ENCODE peak calls at places on chromosomes 16 and 17, in eight cellular contexts. One of them, this sample, is unnamed.

GRCh38 chr17:41500131-41500911 is 5.1 kb downstream of the KRT13 start:
- DNase-seq in hepatic stellate cell: peak
- DNase-seq in glutamatergic neuron: no peak
- DNase-seq in pulmonary artery endothelial cell: peak
- DNase-seq in GM04503: no peak
- DNase-seq in cardiac fibroblast: peak
- DNase-seq in activated naive CD8-positive, alpha-beta T cell treated with anti-CD3 and anti-CD28 coated beads, Interleukin-2, amount 10 ng/mL, durations not matched to agents 7 days and 5 days: no peak
- DNase-seq in AG20443: peak
- DNase-seq in this sample: peak

GRCh38 chr16:84514295-84514873 is 9.9 kb upstream of the MEAK7 start:
- DNase-seq in hepatic stellate cell: no peak
- DNase-seq in glutamatergic neuron: no peak
- DNase-seq in pulmonary artery endothelial cell: no peak
- DNase-seq in GM04503: no peak
- DNase-seq in cardiac fibroblast: no peak
- DNase-seq in activated naive CD8-positive, alpha-beta T cell treated with anti-CD3 and anti-CD28 coated beads, Interleukin-2, amount 10 ng/mL, durations not matched to agents 7 days and 5 days: no peak
- DNase-seq in AG20443: no peak
- DNase-seq in this sample: no peak

GRCh38 chr16:46930861-46931260 is 42.6 kb downstream of the DNAJA2 start:
- DNase-seq in hepatic stellate cell: no peak
- DNase-seq in glutamatergic neuron: no peak
- DNase-seq in pulmonary artery endothelial cell: no peak
- DNase-seq in GM04503: no peak
- DNase-seq in cardiac fibroblast: no peak
- DNase-seq in activated naive CD8-positive, alpha-beta T cell treated with anti-CD3 and anti-CD28 coated beads, Interleukin-2, amount 10 ng/mL, durations not matched to agents 7 days and 5 days: no peak
- DNase-seq in AG20443: no peak
- DNase-seq in this sample: no peak

GRCh38 chr17:77313831-77314230 is 173.1 kb downstream of the SEC14L1 start:
- DNase-seq in hepatic stellate cell: no peak
- DNase-seq in glutamatergic neuron: peak
- DNase-seq in pulmonary artery endothelial cell: no peak
- DNase-seq in GM04503: no peak
- DNase-seq in cardiac fibroblast: no peak
- DNase-seq in activated naive CD8-positive, alpha-beta T cell treated with anti-CD3 and anti-CD28 coated beads, Interleukin-2, amount 10 ng/mL, durations not matched to agents 7 days and 5 days: no peak
- DNase-seq in AG20443: no peak
- DNase-seq in this sample: no peak

GRCh38 chr16:73993878-73994277 is 302.7 kb upstream of the PSMD7 start:
- DNase-seq in hepatic stellate cell: no peak
- DNase-seq in glutamatergic neuron: no peak
- DNase-seq in pulmonary artery endothelial cell: no peak
- DNase-seq in GM04503: no peak
- DNase-seq in cardiac fibroblast: no peak
- DNase-seq in activated naive CD8-positive, alpha-beta T cell treated with anti-CD3 and anti-CD28 coated beads, Interleukin-2, amount 10 ng/mL, durations not matched to agents 7 days and 5 days: no peak
- DNase-seq in AG20443: no peak
- DNase-seq in this sample: no peak

GRCh38 chr16:85936761-85937343 is 37.9 kb downstream of the IRF8 start:
- DNase-seq in hepatic stellate cell: no peak
- DNase-seq in glutamatergic neuron: no peak
- DNase-seq in pulmonary artery endothelial cell: no peak
- DNase-seq in GM04503: no peak
- DNase-seq in cardiac fibroblast: no peak
- DNase-seq in activated naive CD8-positive, alpha-beta T cell treated with anti-CD3 and anti-CD28 coated beads, Interleukin-2, amount 10 ng/mL, durations not matched to agents 7 days and 5 days: no peak
- DNase-seq in AG20443: no peak
- DNase-seq in this sample: no peak

GRCh38 chr17:1074886-1075665 is 78.1 kb downstream of the TIMM22 start:
- DNase-seq in hepatic stellate cell: no peak
- DNase-seq in glutamatergic neuron: no peak
- DNase-seq in pulmonary artery endothelial cell: no peak
- DNase-seq in GM04503: no peak
- DNase-seq in cardiac fibroblast: no peak
- DNase-seq in activated naive CD8-positive, alpha-beta T cell treated with anti-CD3 and anti-CD28 coated beads, Interleukin-2, amount 10 ng/mL, durations not matched to agents 7 days and 5 days: no peak
- DNase-seq in AG20443: no peak
- DNase-seq in this sample: no peak

GRCh38 chr16:87806246-87806607 is 40.4 kb upstream of the KLHDC4 start:
- DNase-seq in hepatic stellate cell: peak
- DNase-seq in glutamatergic neuron: no peak
- DNase-seq in pulmonary artery endothelial cell: no peak
- DNase-seq in GM04503: no peak
- DNase-seq in cardiac fibroblast: peak
- DNase-seq in activated naive CD8-positive, alpha-beta T cell treated with anti-CD3 and anti-CD28 coated beads, Interleukin-2, amount 10 ng/mL, durations not matched to agents 7 days and 5 days: no peak
- DNase-seq in AG20443: peak
- DNase-seq in this sample: no peak

GRCh38 chr17:7323731-7324437 is 5.3 kb downstream of the NEURL4 start:
- DNase-seq in hepatic stellate cell: peak
- DNase-seq in glutamatergic neuron: peak
- DNase-seq in pulmonary artery endothelial cell: no peak
- DNase-seq in GM04503: no peak
- DNase-seq in cardiac fibroblast: peak
- DNase-seq in activated naive CD8-positive, alpha-beta T cell treated with anti-CD3 and anti-CD28 coated beads, Interleukin-2, amount 10 ng/mL, durations not matched to agents 7 days and 5 days: peak
- DNase-seq in AG20443: peak
- DNase-seq in this sample: peak

GRCh38 chr17:7309628-7310027 is 2.2 kb downstream of the EIF5A start:
- DNase-seq in hepatic stellate cell: no peak
- DNase-seq in glutamatergic neuron: no peak
- DNase-seq in pulmonary artery endothelial cell: no peak
- DNase-seq in GM04503: no peak
- DNase-seq in cardiac fibroblast: no peak
- DNase-seq in activated naive CD8-positive, alpha-beta T cell treated with anti-CD3 and anti-CD28 coated beads, Interleukin-2, amount 10 ng/mL, durations not matched to agents 7 days and 5 days: no peak
- DNase-seq in AG20443: no peak
- DNase-seq in this sample: no peak

GRCh38 chr16:30953511-30954124 is 3.9 kb upstream of the SETD1A start:
- DNase-seq in hepatic stellate cell: peak
- DNase-seq in glutamatergic neuron: peak
- DNase-seq in pulmonary artery endothelial cell: no peak
- DNase-seq in GM04503: no peak
- DNase-seq in cardiac fibroblast: peak
- DNase-seq in activated naive CD8-positive, alpha-beta T cell treated with anti-CD3 and anti-CD28 coated beads, Interleukin-2, amount 10 ng/mL, durations not matched to agents 7 days and 5 days: peak
- DNase-seq in AG20443: peak
- DNase-seq in this sample: peak

GRCh38 chr16:46736695-46737094 is 11.4 kb downstream of the MYLK3 start:
- DNase-seq in hepatic stellate cell: peak
- DNase-seq in glutamatergic neuron: no peak
- DNase-seq in pulmonary artery endothelial cell: no peak
- DNase-seq in GM04503: no peak
- DNase-seq in cardiac fibroblast: peak
- DNase-seq in activated naive CD8-positive, alpha-beta T cell treated with anti-CD3 and anti-CD28 coated beads, Interleukin-2, amount 10 ng/mL, durations not matched to agents 7 days and 5 days: no peak
- DNase-seq in AG20443: peak
- DNase-seq in this sample: no peak

GRCh38 chr17:350706-351435 is 1.7 kb downstream of the RPH3AL start:
- DNase-seq in hepatic stellate cell: peak
- DNase-seq in glutamatergic neuron: no peak
- DNase-seq in pulmonary artery endothelial cell: peak
- DNase-seq in GM04503: peak
- DNase-seq in cardiac fibroblast: peak
- DNase-seq in activated naive CD8-positive, alpha-beta T cell treated with anti-CD3 and anti-CD28 coated beads, Interleukin-2, amount 10 ng/mL, durations not matched to agents 7 days and 5 days: no peak
- DNase-seq in AG20443: peak
- DNase-seq in this sample: no peak

GRCh38 chr17:61574542-61575351 is 16.3 kb downstream of the NACA2 start:
- DNase-seq in hepatic stellate cell: peak
- DNase-seq in glutamatergic neuron: peak
- DNase-seq in pulmonary artery endothelial cell: no peak
- DNase-seq in GM04503: no peak
- DNase-seq in cardiac fibroblast: peak
- DNase-seq in activated naive CD8-positive, alpha-beta T cell treated with anti-CD3 and anti-CD28 coated beads, Interleukin-2, amount 10 ng/mL, durations not matched to agents 7 days and 5 days: no peak
- DNase-seq in AG20443: peak
- DNase-seq in this sample: no peak

GRCh38 chr17:77200711-77201110 is 59.9 kb downstream of the SEC14L1 start:
- DNase-seq in hepatic stellate cell: no peak
- DNase-seq in glutamatergic neuron: no peak
- DNase-seq in pulmonary artery endothelial cell: peak
- DNase-seq in GM04503: no peak
- DNase-seq in cardiac fibroblast: peak
- DNase-seq in activated naive CD8-positive, alpha-beta T cell treated with anti-CD3 and anti-CD28 coated beads, Interleukin-2, amount 10 ng/mL, durations not matched to agents 7 days and 5 days: no peak
- DNase-seq in AG20443: no peak
- DNase-seq in this sample: peak

GRCh38 chr17:2709173-2709661 is 2.3 kb downstream of the CLUH start:
- DNase-seq in hepatic stellate cell: no peak
- DNase-seq in glutamatergic neuron: no peak
- DNase-seq in pulmonary artery endothelial cell: no peak
- DNase-seq in GM04503: no peak
- DNase-seq in cardiac fibroblast: no peak
- DNase-seq in activated naive CD8-positive, alpha-beta T cell treated with anti-CD3 and anti-CD28 coated beads, Interleukin-2, amount 10 ng/mL, durations not matched to agents 7 days and 5 days: no peak
- DNase-seq in AG20443: peak
- DNase-seq in this sample: peak

GRCh38 chr17:30323262-30323894 is 10.5 kb downstream of the TMIGD1 start:
- DNase-seq in hepatic stellate cell: no peak
- DNase-seq in glutamatergic neuron: no peak
- DNase-seq in pulmonary artery endothelial cell: no peak
- DNase-seq in GM04503: no peak
- DNase-seq in cardiac fibroblast: no peak
- DNase-seq in activated naive CD8-positive, alpha-beta T cell treated with anti-CD3 and anti-CD28 coated beads, Interleukin-2, amount 10 ng/mL, durations not matched to agents 7 days and 5 days: no peak
- DNase-seq in AG20443: no peak
- DNase-seq in this sample: peak

GRCh38 chr17:79800325-79801155 is 3.7 kb upstream of the CBX8 start:
- DNase-seq in hepatic stellate cell: no peak
- DNase-seq in glutamatergic neuron: peak
- DNase-seq in pulmonary artery endothelial cell: no peak
- DNase-seq in GM04503: no peak
- DNase-seq in cardiac fibroblast: peak
- DNase-seq in activated naive CD8-positive, alpha-beta T cell treated with anti-CD3 and anti-CD28 coated beads, Interleukin-2, amount 10 ng/mL, durations not matched to agents 7 days and 5 days: peak
- DNase-seq in AG20443: peak
- DNase-seq in this sample: peak

GRCh38 chr16:85163278-85164112 is 51.2 kb upstream of the CIBAR2 start:
- DNase-seq in hepatic stellate cell: no peak
- DNase-seq in glutamatergic neuron: no peak
- DNase-seq in pulmonary artery endothelial cell: no peak
- DNase-seq in GM04503: no peak
- DNase-seq in cardiac fibroblast: no peak
- DNase-seq in activated naive CD8-positive, alpha-beta T cell treated with anti-CD3 and anti-CD28 coated beads, Interleukin-2, amount 10 ng/mL, durations not matched to agents 7 days and 5 days: no peak
- DNase-seq in AG20443: no peak
- DNase-seq in this sample: no peak

GRCh38 chr17:8954339-8954738 is 11.2 kb downstream of the PIK3R5 start:
- DNase-seq in hepatic stellate cell: no peak
- DNase-seq in glutamatergic neuron: no peak
- DNase-seq in pulmonary artery endothelial cell: no peak
- DNase-seq in GM04503: no peak
- DNase-seq in cardiac fibroblast: no peak
- DNase-seq in activated naive CD8-positive, alpha-beta T cell treated with anti-CD3 and anti-CD28 coated beads, Interleukin-2, amount 10 ng/mL, durations not matched to agents 7 days and 5 days: peak
- DNase-seq in AG20443: no peak
- DNase-seq in this sample: no peak

GRCh38 chr17:61408151-61409041 is 8.8 kb downstream of the TBX2 start:
- DNase-seq in hepatic stellate cell: peak
- DNase-seq in glutamatergic neuron: peak
- DNase-seq in pulmonary artery endothelial cell: no peak
- DNase-seq in GM04503: no peak
- DNase-seq in cardiac fibroblast: peak
- DNase-seq in activated naive CD8-positive, alpha-beta T cell treated with anti-CD3 and anti-CD28 coated beads, Interleukin-2, amount 10 ng/mL, durations not matched to agents 7 days and 5 days: peak
- DNase-seq in AG20443: no peak
- DNase-seq in this sample: no peak

GRCh38 chr17:65029605-65030308 is 26.8 kb downstream of the GNA13 start:
- DNase-seq in hepatic stellate cell: no peak
- DNase-seq in glutamatergic neuron: no peak
- DNase-seq in pulmonary artery endothelial cell: no peak
- DNase-seq in GM04503: no peak
- DNase-seq in cardiac fibroblast: no peak
- DNase-seq in activated naive CD8-positive, alpha-beta T cell treated with anti-CD3 and anti-CD28 coated beads, Interleukin-2, amount 10 ng/mL, durations not matched to agents 7 days and 5 days: no peak
- DNase-seq in AG20443: no peak
- DNase-seq in this sample: no peak

This sample was measured in erythroblast.